ENCODE peak calls at places on chromosome 1, in five cellular contexts. W is lower lobe of right lung, C is Peyer's patch, D is stomach, V is body of pancreas. G is an unnamed sample. For H3K36me3 and H3K9me3, the result is how much of the 10 kb centered on the place peaks cover.

GRCh38 chr1:244957525-244957924 is 93.2 kb upstream of the HNRNPU start:
- DNase-seq in W (no peak), C (no peak), D (no peak), V (no peak), G (no peak)

GRCh38 chr1:161177112-161177935 is at the start of gene B4GALT3:
- DNase-seq in W (peak), C (peak), D (peak), V (peak), G (peak)

GRCh38 chr1:12525311-12526181 is 92.5 kb downstream of the DHRS3 start:
- DNase-seq in W (peak), C (peak), D (peak), V (peak), G (no peak)

GRCh38 chr1:223670458-223671159 is 5.1 kb upstream of the CAPN8 start:
- DNase-seq in W (peak), C (peak), D (peak), V (peak), G (peak)

GRCh38 chr1:98201640-98202039 is 280.8 kb upstream of the DPYD start:
- DNase-seq in W (no peak), C (no peak), D (no peak), V (no peak), G (no peak)

GRCh38 chr1:180507826-180508724 is 5.7 kb upstream of the ACBD6 start:
- DNase-seq in W (no peak), C (no peak), D (no peak), V (no peak), G (peak)

GRCh38 chr1:243977104-243977503 is 74.0 kb upstream of the ZBTB18 start:
- DNase-seq in W (no peak), C (no peak), D (no peak), V (no peak), G (no peak)

GRCh38 chr1:160105155-160105554 is 6.7 kb upstream of the IGSF8 start:
- DNase-seq in W (no peak), C (no peak), D (no peak), V (no peak), G (no peak)

GRCh38 chr1:172544481-172545104 is 11.6 kb downstream of the SUCO start:
- DNase-seq in W (no peak), C (no peak), D (no peak), V (no peak), G (no peak)

GRCh38 chr1:36070349-36070748 is 13.5 kb upstream of the TEKT2 start:
- DNase-seq in W (no peak), C (no peak), D (no peak), V (no peak), G (no peak)

GRCh38 chr1:176049582-176049981 is 157.5 kb downstream of the COP1 start:
- DNase-seq in W (no peak), C (no peak), D (no peak), V (no peak), G (no peak)

GRCh38 chr1:157270705-157271274 is 132.6 kb upstream of the ETV3 start:
- DNase-seq in W (no peak), C (no peak), D (no peak), V (no peak), G (no peak)

GRCh38 chr1:47903723-47904122 is 93.5 kb downstream of the TRABD2B start:
- DNase-seq in W (no peak), C (peak), D (no peak), V (no peak), G (no peak)

GRCh38 chr1:175267716-175268416 is 75.3 kb upstream of the KIAA0040 start:
- DNase-seq in W (no peak), C (peak), D (no peak), V (peak), G (no peak)

GRCh38 chr1:25649505-25650218 is 33.1 kb downstream of the MAN1C1 start:
- DNase-seq in W (no peak), C (no peak), D (no peak), V (no peak), G (no peak)

GRCh38 chr1:185541861-185542260 is 192.3 kb upstream of the HMCN1 start:
- DNase-seq in W (no peak), C (no peak), D (no peak), V (no peak), G (no peak)
- H3K36me3 ChIP-seq in W (under half), C (under half), D (under half), V (under half), G (under half)

GRCh38 chr1:4216231-4216630 is 316.2 kb upstream of the C1orf174 start:
- DNase-seq in W (no peak), C (no peak), D (no peak), V (no peak), G (no peak)

GRCh38 chr1:4214826-4215225 is 314.8 kb upstream of the C1orf174 start:
- DNase-seq in W (no peak), C (no peak), D (no peak), V (no peak), G (no peak)

GRCh38 chr1:4215391-4215790 is 315.3 kb upstream of the C1orf174 start:
- DNase-seq in W (no peak), C (no peak), D (no peak), V (no peak), G (no peak)

GRCh38 chr1:4212796-4213195 is 312.7 kb upstream of the C1orf174 start:
- DNase-seq in W (no peak), C (no peak), D (no peak), V (no peak), G (no peak)

GRCh38 chr1:4213599-4213998 is 313.5 kb upstream of the C1orf174 start:
- DNase-seq in W (no peak), C (no peak), D (no peak), V (no peak), G (no peak)
- H3K9me3 ChIP-seq in W (under half), C (under half), D (under half), V (under half), G (under half)

GRCh38 chr1:235136111-235136510 is 7.5 kb upstream of the TOMM20 start:
- DNase-seq in W (no peak), C (no peak), D (no peak), V (peak), G (no peak)

GRCh38 chr1:235134171-235134570 is 5.5 kb upstream of the TOMM20 start:
- DNase-seq in W (no peak), C (no peak), D (no peak), V (no peak), G (no peak)

GRCh38 chr1:235142991-235143390 is 14.4 kb upstream of the TOMM20 start:
- DNase-seq in W (no peak), C (no peak), D (no peak), V (no peak), G (no peak)

GRCh38 chr1:235138821-235139220 is 10.2 kb upstream of the TOMM20 start:
- DNase-seq in W (no peak), C (no peak), D (no peak), V (no peak), G (no peak)

DNA sequence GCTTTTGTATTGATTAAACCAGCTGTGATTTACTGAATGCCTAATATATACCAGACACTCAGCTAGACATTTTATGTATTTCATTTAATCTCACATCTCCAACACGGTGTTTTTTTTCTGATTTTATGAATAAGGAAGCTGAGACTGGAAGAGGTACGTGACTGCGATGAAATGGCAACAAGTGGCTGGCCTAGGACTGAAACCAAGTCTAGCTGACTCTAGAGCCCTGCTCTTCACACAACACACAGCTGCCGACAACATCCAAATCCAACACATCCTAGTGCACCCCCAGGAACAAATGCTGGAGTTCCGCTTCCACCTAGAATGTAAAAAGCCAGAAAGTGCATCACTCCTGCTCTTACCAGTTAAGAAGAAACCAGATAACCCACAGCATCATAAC is 10.7 kb upstream of the TOMM20 start:
- DNase-seq in W (no peak), C (no peak), D (no peak), V (no peak), G (no peak)
- H3K36me3 ChIP-seq in W (half or more), C (half or more), D (half or more), V (under half), G (half or more)

GRCh38 chr1:152761609-152762213 is 3.9 kb downstream of the KPRP start:
- DNase-seq in W (no peak), C (no peak), D (no peak), V (no peak), G (no peak)

GRCh38 chr1:152759453-152760173 is 1.8 kb downstream of the KPRP start:
- DNase-seq in W (no peak), C (no peak), D (no peak), V (no peak), G (no peak)

GRCh38 chr1:152758636-152759035 is 811 bp downstream of the KPRP start:
- DNase-seq in W (no peak), C (no peak), D (no peak), V (no peak), G (no peak)

GRCh38 chr1:152757747-152758146 is at the start of gene KPRP:
- DNase-seq in W (no peak), C (no peak), D (no peak), V (no peak), G (peak)

GRCh38 chr1:152760551-152761190 is 2.8 kb downstream of the KPRP start:
- DNase-seq in W (no peak), C (no peak), D (no peak), V (no peak), G (no peak)
- H3K9me3 ChIP-seq in W (under half), C (under half), D (under half), V (under half), G (under half)

DNA sequence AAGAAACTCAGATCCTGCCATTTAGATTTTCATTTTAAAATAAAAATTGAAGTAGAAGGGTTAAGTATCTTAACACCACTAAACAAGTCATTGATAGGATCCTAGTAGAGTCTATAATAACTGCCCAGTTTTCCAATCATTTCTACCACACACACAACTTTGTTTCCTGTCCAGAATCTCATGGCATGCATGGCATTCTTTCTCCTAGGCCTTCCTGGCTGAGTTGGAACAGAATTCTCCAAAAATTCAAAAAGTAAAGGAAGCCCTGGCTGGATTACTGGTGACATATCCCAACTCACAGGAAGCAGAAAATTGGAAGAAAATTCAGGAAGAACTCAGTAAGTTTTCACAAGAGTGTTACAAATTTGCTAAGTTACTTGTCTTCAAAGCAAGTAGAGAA is 111.4 kb upstream of the BMP8A start:
- DNase-seq in W (no peak), C (no peak), D (no peak), V (no peak), G (no peak)
- H3K36me3 ChIP-seq in W (half or more), C (half or more), D (half or more), V (under half), G (under half)